ENCODE peak calls at places on chromosome 4, in five cellular contexts. B is epithelial cell of esophagus, W is dorsolateral prefrontal cortex, I is tibial artery, S is pulmonary artery endothelial cell. K is an unnamed sample.

GRCh38 chr4:1374706-1375045 is 27.7 kb downstream of the UVSSA start:
- DNase-seq in W (no peak), S (no peak), I (peak), B (no peak), K (no peak)

GRCh38 chr4:54783402-54784110 is 125.8 kb downstream of the KIT start:
- DNase-seq in W (no peak), S (no peak), I (no peak), B (no peak), K (no peak)

GRCh38 chr4:140012688-140013087 is 141.3 kb downstream of the MAML3 start:
- DNase-seq in S (peak), B (peak), I (peak), W (no peak), K (peak)

GRCh38 chr4:5887361-5888221 is 5.3 kb downstream of the CRMP1 start:
- DNase-seq in B (no peak), S (no peak), I (no peak), W (peak), K (no peak)

GRCh38 chr4:168769416-168769815 is 240.6 kb downstream of the CBR4 start:
- DNase-seq in S (no peak), I (no peak), B (peak), W (no peak), K (peak)

GRCh38 chr4:53126099-53126498 is 239.8 kb downstream of the SCFD2 start:
- DNase-seq in I (no peak), S (no peak), W (no peak), B (no peak), K (no peak)

GRCh38 chr4:166169111-166169510 is 296.1 kb downstream of the TLL1 start:
- DNase-seq in I (no peak), B (peak), W (no peak), S (no peak), K (peak)

GRCh38 chr4:184932343-184932742 is 85.9 kb upstream of the HELT start:
- DNase-seq in B (no peak), I (no peak), W (no peak), S (no peak), K (no peak)

GRCh38 chr4:48081196-48081595 is 52.9 kb downstream of the TXK start:
- DNase-seq in S (no peak), W (no peak), B (no peak), I (no peak), K (no peak)

GRCh38 chr4:75344915-75345314 is 169.3 kb downstream of the RCHY1 start:
- DNase-seq in S (no peak), I (no peak), B (peak), W (no peak), K (no peak)

GRCh38 chr4:79064806-79065205 is 125.6 kb upstream of the PAQR3 start:
- DNase-seq in W (no peak), B (no peak), S (no peak), I (no peak), K (no peak)